ENCODE peak calls at places on chromosomes 11 and 22, in ten cellular contexts. F is spleen, I is B cell, E is esophagus muscularis mucosa, Q is choroid plexus epithelial cell, K is endothelial cell, Z is IMR-90, H is BE2C, P is bronchial epithelial cell, U is neural crest cell. O is an unnamed sample.
A peak's percentile ranks its signal among the peaks of the same experiment; 100 is the strongest.

GRCh38 chr11:121563900-121564822 is 111.4 kb upstream of the SORL1-AS1 start:
- DNase-seq in F (no peak), I (no peak), E (no peak), Q (peak; percentile 16), K (no peak), Z (peak; percentile 33), H (no peak), P (no peak), U (no peak), O (no peak)

GRCh38 chr11:92979176-92979575 is 9.7 kb downstream of the MTNR1B start:
- DNase-seq in F (no peak), I (no peak), E (no peak), Q (peak; percentile 31), K (no peak), Z (peak; percentile 89), H (peak; percentile 48), P (peak; percentile 73), U (no peak), O (no peak)

GRCh38 chr11:130190371-130190881 is 30.8 kb downstream of the ST14 start:
- DNase-seq in F (no peak), I (no peak), E (no peak), Q (no peak), K (no peak), Z (no peak), H (no peak), P (no peak), U (no peak), O (no peak)

GRCh38 chr11:66987158-66987620 is 12.1 kb downstream of the C11orf86 start:
- DNase-seq in F (no peak), I (no peak), E (no peak), Q (no peak), K (no peak), Z (no peak), H (peak; percentile 44), P (no peak), U (no peak), O (peak; percentile 33)

GRCh38 chr22:20548806-20549205 is 41.4 kb downstream of the MED15 start:
- DNase-seq in F (peak; percentile 13), I (no peak), E (no peak), Q (no peak), K (no peak), Z (no peak), H (no peak), P (no peak), U (no peak), O (no peak)

GRCh38 chr11:91922846-91923245 is 301.8 kb upstream of the FAT3 start:
- DNase-seq in F (no peak), I (no peak), E (no peak), Q (no peak), K (no peak), Z (no peak), H (peak; percentile 29), P (no peak), U (no peak), O (no peak)

GRCh38 chr11:115462004-115462541 is 42.1 kb downstream of the CADM1 start:
- DNase-seq in F (no peak), I (no peak), E (no peak), Q (no peak), K (no peak), Z (peak; percentile 0), H (no peak), P (no peak), U (no peak), O (no peak)

GRCh38 chr11:96114178-96115070 is 190.5 kb upstream of the MTMR2 start:
- DNase-seq in F (no peak), I (no peak), E (no peak), Q (no peak), K (no peak), Z (no peak), H (no peak), P (peak; percentile 68), U (no peak), O (no peak)

GRCh38 chr11:74746868-74747267 is 1.8 kb upstream of the RNF169 start:
- DNase-seq in F (no peak), I (no peak), E (peak; percentile 14), Q (no peak), K (no peak), Z (no peak), H (no peak), P (no peak), U (no peak), O (no peak)

GRCh38 chr22:37033605-37034430 is 14.3 kb downstream of the MPST start:
- DNase-seq in F (no peak), I (no peak), E (no peak), Q (no peak), K (no peak), Z (no peak), H (no peak), P (no peak), U (no peak), O (no peak)

GRCh38 chr11:75333807-75334140 is 17.7 kb downstream of the ARRB1 start:
- DNase-seq in F (no peak), I (no peak), E (no peak), Q (no peak), K (no peak), Z (no peak), H (no peak), P (no peak), U (no peak), O (no peak)

GRCh38 chr11:118211006-118211405 is 13.8 kb downstream of the JAML start:
- DNase-seq in F (no peak), I (no peak), E (no peak), Q (no peak), K (no peak), Z (no peak), H (no peak), P (no peak), U (no peak), O (no peak)

DNA sequence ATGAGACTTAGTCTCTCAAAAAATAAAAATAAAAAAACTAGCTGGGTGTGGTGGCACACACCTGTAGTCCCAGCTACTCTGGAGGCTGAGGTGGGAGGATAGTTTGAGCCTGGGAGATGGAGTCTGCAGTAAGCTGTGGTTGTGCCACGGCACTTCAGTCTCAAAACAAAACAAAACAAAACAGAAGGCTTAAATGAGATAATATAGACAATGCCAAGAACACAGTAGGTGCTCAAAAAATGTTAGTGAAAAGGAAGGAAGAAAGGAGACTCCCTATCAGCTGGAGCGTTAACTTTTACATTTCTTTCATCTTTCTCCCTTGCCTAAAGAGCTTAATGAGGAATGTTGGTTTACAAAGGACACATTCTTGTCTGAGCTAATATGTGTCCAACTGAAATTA is 4.1 kb upstream of the ASCC2 start:
- DNase-seq in F (no peak), I (no peak), E (no peak), Q (no peak), K (no peak), Z (no peak), H (no peak), P (no peak), U (no peak), O (no peak)
- TF ChIP-seq CTCF in F (no peak), I (no peak), E (no peak), Q (no peak), K (no peak), Z (no peak), H (no peak), P (no peak), U (no peak), O (no peak)

GRCh38 chr11:64935634-64936081 is at the start of gene GPHA2:
- DNase-seq in F (no peak), I (no peak), E (no peak), Q (peak; percentile 53), K (peak; percentile 20), Z (no peak), H (no peak), P (peak; percentile 20), U (no peak), O (peak; percentile 64)
- TF ChIP-seq CTCF in F (no peak), I (no peak), E (no peak), Q (peak; percentile 38), K (no peak), Z (no peak), H (no peak), P (no peak), U (no peak), O (no peak)

DNA sequence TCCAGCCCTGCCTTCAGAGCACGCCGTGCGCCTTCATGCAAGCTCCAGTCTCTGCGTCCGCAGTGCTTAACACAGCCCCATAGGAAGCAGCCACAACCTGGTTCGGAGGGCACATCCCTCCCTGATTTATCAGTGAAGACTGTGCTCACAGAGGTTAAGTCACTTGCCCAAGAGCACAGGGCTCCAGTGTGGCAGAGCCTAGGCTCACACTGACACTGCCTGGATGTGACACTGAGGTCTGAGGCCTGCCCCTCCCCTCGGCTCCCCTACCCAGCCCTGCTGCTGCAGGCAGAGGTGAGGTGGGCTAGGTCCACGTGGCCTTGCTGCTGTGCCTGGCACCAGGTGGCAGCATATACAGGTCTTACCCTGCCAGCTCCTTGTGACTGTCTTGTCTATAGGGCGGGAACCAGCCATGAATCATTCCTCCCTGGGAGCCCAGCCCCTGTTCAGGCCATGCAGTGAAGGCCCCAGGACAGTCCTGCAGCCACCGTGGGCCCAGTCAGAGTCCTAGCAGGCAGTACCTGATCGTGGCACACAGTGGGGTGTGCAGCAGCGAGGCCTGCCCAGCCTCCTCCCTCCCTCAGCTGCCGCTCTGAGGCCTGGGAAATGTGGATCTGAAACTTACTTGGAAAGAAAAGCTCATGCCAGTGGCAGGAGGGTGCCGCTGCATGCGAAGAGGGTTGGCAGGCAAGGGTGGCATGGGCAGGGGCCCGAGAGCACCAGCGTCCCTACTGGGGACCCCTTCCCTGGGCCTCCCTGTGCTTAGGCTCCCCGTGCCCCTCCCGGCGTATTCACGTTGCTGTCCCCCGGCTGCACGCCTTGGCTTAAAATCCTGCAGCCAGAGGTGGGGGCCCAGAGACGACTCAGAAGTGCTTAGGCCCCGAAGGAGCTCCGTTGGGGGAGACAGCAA is 1.2 kb upstream of the CERK start:
- DNase-seq in F (no peak), I (peak; percentile 67), E (no peak), Q (peak; percentile 66), K (no peak), Z (peak; percentile 72), H (peak; percentile 61), P (peak; percentile 68), U (no peak), O (peak; percentile 46)
- TF ChIP-seq CTCF in F (peak; percentile 61), I (peak; percentile 57), E (no peak), Q (peak; percentile 37), K (no peak), Z (peak; percentile 43), H (peak; percentile 32), P (peak; percentile 68), U (no peak), O (no peak)

GRCh38 chr11:57484141-57484710 is 23.9 kb downstream of the RTN4RL2 start:
- DNase-seq in F (peak; percentile 86), I (peak; percentile 74), E (no peak), Q (no peak), K (no peak), Z (no peak), H (no peak), P (no peak), U (no peak), O (no peak)

GRCh38 chr11:57483570-57483934 is 23.2 kb downstream of the RTN4RL2 start:
- DNase-seq in F (no peak), I (no peak), E (no peak), Q (no peak), K (no peak), Z (no peak), H (no peak), P (no peak), U (no peak), O (no peak)

GRCh38 chr11:57481315-57481714 is 21.0 kb downstream of the RTN4RL2 start:
- DNase-seq in F (no peak), I (no peak), E (no peak), Q (no peak), K (no peak), Z (no peak), H (no peak), P (no peak), U (no peak), O (no peak)

GRCh38 chr11:57481915-57482781 is 21.8 kb downstream of the RTN4RL2 start:
- DNase-seq in F (peak; percentile 73), I (no peak), E (no peak), Q (no peak), K (no peak), Z (no peak), H (no peak), P (no peak), U (no peak), O (no peak)

GRCh38 chr11:57482782-57483569 is 22.6 kb downstream of the RTN4RL2 start:
- DNase-seq in F (peak; percentile 87), I (peak; percentile 83), E (no peak), Q (peak; percentile 36), K (peak; percentile 75), Z (peak; percentile 21), H (peak; percentile 69), P (no peak), U (peak; percentile 72), O (peak; percentile 88)
- TF ChIP-seq CTCF in F (peak; percentile 77), I (peak; percentile 77), E (peak; percentile 37), Q (peak; percentile 59), K (peak; percentile 76), Z (peak; percentile 78), H (peak; percentile 56), P (peak; percentile 84), U (peak; percentile 81), O (peak; percentile 77)

O was measured in nephron progenitor cell.